ENCODE peak calls at places on chromosomes 3 and 15, in five cellular contexts. B is psoas muscle, L is tibial artery, J is AG04450, P is left ventricle myocardium inferior. G is an unnamed sample.

GRCh38 chr3:127352612-127353011 is 64.8 kb upstream of the PRR20G start:
- DNase-seq in P (no peak), B (no peak), J (no peak), L (no peak), G (no peak)

GRCh38 chr15:61910839-61911369 is 149.3 kb downstream of the VPS13C start:
- DNase-seq in J (peak; percentile 0), L (no peak), P (no peak), B (no peak), G (no peak)

GRCh38 chr3:152270145-152270870 is 1.6 kb downstream of the MBNL1 start:
- DNase-seq in B (peak; percentile 70), L (no peak), J (no peak), P (no peak), G (no peak)

GRCh38 chr3:122299872-122300460 is 25.1 kb upstream of the CSTA start:
- DNase-seq in B (no peak), J (no peak), P (no peak), L (no peak), G (no peak)

GRCh38 chr3:130457681-130458080 is 59.3 kb upstream of the COL6A6 start:
- DNase-seq in P (no peak), B (no peak), J (no peak), L (no peak), G (no peak)

GRCh38 chr3:140487566-140487965 is 190.3 kb upstream of the TRIM42 start:
- DNase-seq in B (no peak), P (no peak), L (no peak), J (no peak), G (no peak)

GRCh38 chr3:115341208-115341607 is 194.1 kb upstream of the ZBTB20 start:
- DNase-seq in J (no peak), P (no peak), B (no peak), L (no peak), G (no peak)

GRCh38 chr3:97979610-97980009 is 7.4 kb upstream of the RIOX2 start:
- DNase-seq in L (no peak), B (no peak), J (no peak), P (peak; percentile 43), G (no peak)

GRCh38 chr15:90946538-90946937 is 8.1 kb upstream of the RCCD1 start:
- DNase-seq in B (no peak), J (no peak), P (no peak), L (no peak), G (no peak)

GRCh38 chr3:146967786-146968185 is 362.6 kb upstream of the PLSCR5 start:
- DNase-seq in J (no peak), L (no peak), B (no peak), P (no peak), G (no peak)

GRCh38 chr3:128573707-128574162 is 76.9 kb downstream of the RPN1 start:
- DNase-seq in P (peak; percentile 60), B (peak; percentile 59), L (no peak), J (no peak), G (no peak)

GRCh38 chr15:90149609-90150340 is 47.5 kb upstream of the IDH2 start:
- DNase-seq in J (no peak), P (no peak), L (no peak), B (no peak), G (no peak)

GRCh38 chr15:101277943-101278564 is 769 bp upstream of the SELENOS start:
- DNase-seq in L (no peak), B (no peak), P (no peak), J (no peak), G (no peak)

GRCh38 chr3:134810850-134811249 is 15.8 kb downstream of the EPHB1 start:
- DNase-seq in B (no peak), L (no peak), P (no peak), J (no peak), G (no peak)

GRCh38 chr3:42725454-42725853 is 22.9 kb upstream of the HHATL start:
- DNase-seq in J (no peak), P (no peak), B (no peak), L (no peak), G (no peak)

GRCh38 chr15:62112616-62113593 is 46.1 kb downstream of the C2CD4A start:
- DNase-seq in B (no peak), P (no peak), L (no peak), J (peak; percentile 32), G (no peak)

GRCh38 chr3:196778755-196779154 is 39.1 kb downstream of the PAK2 start:
- DNase-seq in J (peak; percentile 16), L (no peak), P (no peak), B (no peak), G (no peak)

GRCh38 chr3:32819581-32820348 is 2.0 kb downstream of the TRIM71 start:
- DNase-seq in P (no peak), J (no peak), L (no peak), B (no peak), G (no peak)

GRCh38 chr3:11653298-11654055 is 9.8 kb upstream of the VGLL4 start:
- DNase-seq in P (no peak), L (no peak), J (no peak), B (no peak), G (no peak)

GRCh38 chr15:77027111-77027696 is 32.3 kb downstream of the PSTPIP1 start:
- DNase-seq in L (peak; percentile 44), B (peak; percentile 49), P (no peak), J (no peak), G (no peak)

GRCh38 chr15:37900286-37901221 is 33.9 kb upstream of the TMCO5A start:
- DNase-seq in B (no peak), J (peak; percentile 69), P (no peak), L (no peak), G (no peak)

GRCh38 chr15:39745415-39745814 is 37.2 kb downstream of the FSIP1 start:
- DNase-seq in P (no peak), B (no peak), J (no peak), L (no peak), G (no peak)

GRCh38 chr15:54556231-54556630 is 578.0 kb downstream of the UNC13C start:
- DNase-seq in B (no peak), L (no peak), P (no peak), J (no peak), G (no peak)

GRCh38 chr15:69410290-69410874 is 3.8 kb upstream of the KIF23 start:
- DNase-seq in P (no peak), L (no peak), J (no peak), B (no peak), G (no peak)

GRCh38 chr15:34297059-34297458 is 40.5 kb downstream of the SLC12A6 start:
- DNase-seq in P (no peak), B (no peak), J (no peak), L (no peak), G (no peak)

GRCh38 chr3:73786346-73786807 is 161.6 kb upstream of the PDZRN3 start:
- DNase-seq in B (peak; percentile 83), P (no peak), L (peak; percentile 93), J (peak; percentile 73), G (no peak)

GRCh38 chr3:124707667-124708066 is 22.6 kb upstream of the UMPS start:
- DNase-seq in J (peak; percentile 61), B (no peak), L (no peak), P (no peak), G (no peak)

GRCh38 chr3:135908225-135908624 is 57.3 kb upstream of the PPP2R3A start:
- DNase-seq in B (no peak), P (no peak), J (no peak), L (no peak), G (no peak)

GRCh38 chr3:10392244-10392643 is 71.3 kb upstream of the SEC13 start:
- DNase-seq in J (no peak), B (no peak), L (no peak), P (no peak), G (no peak)

GRCh38 chr15:40339621-40339945 is 1.2 kb downstream of the CCDC9B start:
- DNase-seq in L (no peak), B (no peak), P (no peak), J (no peak), G (no peak)

GRCh38 chr3:61601831-61602230 is 40.5 kb downstream of the PTPRG start:
- DNase-seq in P (no peak), J (no peak), B (no peak), L (no peak), G (no peak)

GRCh38 chr3:127817331-127817821 is 4.9 kb downstream of the MGLL start:
- DNase-seq in B (peak; percentile 61), P (no peak), J (no peak), L (no peak), G (no peak)

GRCh38 chr15:60551147-60551780 is 72.3 kb upstream of the ICE2 start:
- DNase-seq in L (no peak), B (no peak), P (no peak), J (no peak), G (no peak)

GRCh38 chr3:11288786-11289637 is 16.8 kb downstream of the ATG7 start:
- DNase-seq in J (peak; percentile 74), B (no peak), L (no peak), P (no peak), G (no peak)

GRCh38 chr3:186617038-186617934 is 4.4 kb downstream of the AHSG start:
- DNase-seq in L (peak; percentile 89), P (peak; percentile 77), B (peak; percentile 86), J (peak; percentile 93), G (peak; percentile 91)
- H3K4me3 ChIP-seq in L (no peak overlapping the region), P (peak overlapping the region; percentile 39), B (peak overlapping the region; percentile 12), J (peak overlapping the region; percentile 49), G (peak overlapping the region; percentile 34)

GRCh38 chr15:81296218-81296617 is 27.7 kb downstream of the STARD5 start:
- DNase-seq in L (peak; percentile 11), J (no peak), P (no peak), B (no peak), G (no peak)

GRCh38 chr15:81297580-81298575 is 26.1 kb downstream of the STARD5 start:
- DNase-seq in J (no peak), B (no peak), P (no peak), L (peak; percentile 50), G (no peak)

GRCh38 chr15:81298606-81299005 is 25.3 kb downstream of the STARD5 start:
- DNase-seq in B (no peak), L (peak; percentile 38), P (no peak), J (no peak), G (no peak)

GRCh38 chr15:81296673-81297072 is 27.3 kb downstream of the STARD5 start:
- DNase-seq in L (peak; percentile 76), P (peak; percentile 47), J (no peak), B (peak; percentile 62), G (no peak)

GRCh38 chr15:81297147-81297572 is 26.8 kb downstream of the STARD5 start:
- DNase-seq in B (no peak), J (no peak), P (no peak), L (peak; percentile 60), G (no peak)
- H3K4me3 ChIP-seq in B (peak overlapping the region; percentile 49), J (no peak overlapping the region), P (peak overlapping the region; percentile 51), L (peak overlapping the region; percentile 28), G (no peak overlapping the region)

GRCh38 chr15:32959077-32959476 is 235.4 kb downstream of the FMN1 start:
- DNase-seq in P (no peak), L (no peak), J (peak; percentile 70), B (no peak), G (no peak)
- H3K4me3 ChIP-seq in P (no peak overlapping the region), L (no peak overlapping the region), J (no peak overlapping the region), B (no peak overlapping the region), G (no peak overlapping the region)

DNA sequence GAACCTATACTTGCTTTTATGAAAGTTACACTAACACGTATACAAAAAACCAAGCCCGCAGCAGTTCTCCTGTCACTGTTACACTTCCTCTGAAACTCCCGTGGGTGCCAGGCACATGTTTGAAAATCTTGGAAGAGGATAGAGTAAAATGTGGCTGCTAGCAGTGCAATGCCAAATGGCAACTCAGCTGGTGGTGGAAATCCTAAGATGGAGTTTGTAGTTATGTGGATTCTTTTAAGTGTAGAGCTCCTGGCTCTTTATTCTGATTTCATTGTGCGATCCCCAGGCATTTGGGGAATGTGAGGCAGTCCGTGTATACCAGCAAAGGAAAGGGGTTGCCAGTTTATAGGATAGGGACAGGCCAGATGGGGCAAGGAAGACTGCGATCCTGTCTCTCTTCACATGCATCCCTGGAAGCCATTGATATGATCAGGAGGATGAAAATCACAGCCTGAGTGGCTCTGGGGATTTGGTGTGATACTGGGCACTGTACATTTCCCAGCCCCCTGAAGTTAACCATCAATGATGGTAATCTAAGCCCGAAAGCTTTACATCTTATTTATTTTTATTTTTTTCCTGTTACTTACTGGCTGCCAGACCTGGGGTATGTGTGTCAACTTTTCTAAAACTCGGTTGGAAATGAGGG is 1.1 kb downstream of the STAC start:
- DNase-seq in B (no peak), J (no peak), P (no peak), L (no peak), G (no peak)
- H3K4me3 ChIP-seq in B (peak overlapping the region; percentile 65), J (peak overlapping the region; percentile 60), P (peak overlapping the region; percentile 63), L (peak overlapping the region; percentile 76), G (no peak overlapping the region)